ENCODE peak calls at places on chromosomes 1 and 21, in four cellular contexts. X is psoas muscle, U is IMR-90, Y is kidney epithelial cell. G is an unnamed sample.

GRCh38 chr1:193115629-193116227 is 6.1 kb upstream of the CDC73 start:
- DNase-seq in X (no peak), U (peak; percentile 100), Y (peak; percentile 100), G (peak; percentile 99)

GRCh38 chr1:92784051-92784638 is 763 bp downstream of the EVI5 start:
- DNase-seq in X (peak; percentile 71), U (peak; percentile 61), Y (peak; percentile 34), G (peak; percentile 87)

GRCh38 chr1:180953291-180953747 is 40.6 kb downstream of the KIAA1614 start:
- DNase-seq in Y (no peak), U (no peak), X (peak; percentile 79), G (peak; percentile 76)

GRCh38 chr1:23592209-23592905 is 33.1 kb upstream of the ID3 start:
- DNase-seq in U (no peak), Y (no peak), X (no peak), G (peak; percentile 87)

GRCh38 chr1:60055336-60055735 is 18.2 kb downstream of the C1orf87 start:
- DNase-seq in U (peak; percentile 1), Y (no peak), X (no peak), G (peak; percentile 49)

GRCh38 chr1:27052527-27052926 is 39.9 kb upstream of the TENT5B start:
- DNase-seq in Y (no peak), U (no peak), X (no peak), G (no peak)

GRCh38 chr1:27135920-27136551 is 18.9 kb downstream of the SLC9A1 start:
- DNase-seq in X (no peak), Y (no peak), U (peak; percentile 42), G (no peak)

GRCh38 chr21:44732956-44733355 is 21.6 kb upstream of the TSPEAR start:
- DNase-seq in U (no peak), Y (no peak), X (no peak), G (no peak)

GRCh38 chr1:6181347-6181770 is 1.2 kb upstream of the CHD5 start:
- DNase-seq in Y (no peak), U (no peak), X (no peak), G (no peak)

GRCh38 chr21:29187939-29188338 is 57.5 kb downstream of the MAP3K7CL start:
- DNase-seq in U (peak; percentile 96), X (peak; percentile 72), Y (no peak), G (peak; percentile 95)

GRCh38 chr1:61120307-61120840 is 38.0 kb downstream of the NFIA start:
- DNase-seq in Y (no peak), X (no peak), U (no peak), G (no peak)

GRCh38 chr1:89310505-89310904 is 37.8 kb upstream of the GBP5 start:
- DNase-seq in U (peak; percentile 5), Y (peak; percentile 4), X (no peak), G (peak; percentile 39)

GRCh38 chr1:88892146-88892877 is 945 bp upstream of the GTF2B start:
- DNase-seq in Y (no peak), X (no peak), U (peak; percentile 56), G (no peak)

GRCh38 chr1:20883766-20884165 is 96.7 kb upstream of the HP1BP3 start:
- DNase-seq in X (no peak), Y (no peak), U (peak; percentile 36), G (peak; percentile 85)

GRCh38 chr21:25330266-25330665 is 277.0 kb downstream of the MRPL39 start:
- DNase-seq in U (peak; percentile 61), X (no peak), Y (no peak), G (no peak)

GRCh38 chr1:173393655-173393993 is 83.5 kb upstream of the PRDX6 start:
- DNase-seq in Y (no peak), U (peak; percentile 78), X (no peak), G (no peak)

GRCh38 chr1:197811769-197812168 is 36.5 kb upstream of the DENND1B start:
- DNase-seq in X (no peak), Y (no peak), U (peak; percentile 28), G (peak; percentile 13)

GRCh38 chr21:42534361-42534900 is 20.8 kb downstream of the SLC37A1 start:
- DNase-seq in U (no peak), Y (no peak), X (peak; percentile 72), G (no peak)

GRCh38 chr1:245262876-245263625 is 108.3 kb downstream of the KIF26B start:
- DNase-seq in Y (no peak), U (no peak), X (no peak), G (peak; percentile 32)

GRCh38 chr21:31991356-31992331 is 118.8 kb downstream of the HUNK start:
- DNase-seq in X (no peak), U (no peak), Y (no peak), G (no peak)

GRCh38 chr1:180927348-180927747 is 14.7 kb downstream of the KIAA1614 start:
- DNase-seq in Y (no peak), X (no peak), U (no peak), G (no peak)

GRCh38 chr1:42876009-42876408 is 29.6 kb downstream of the ZNF691 start:
- DNase-seq in U (no peak), Y (no peak), X (no peak), G (no peak)

GRCh38 chr1:68363346-68363745 is 86.4 kb downstream of the RPE65 start:
- DNase-seq in U (no peak), X (no peak), Y (no peak), G (peak; percentile 88)

GRCh38 chr1:907611-908451 is 15.9 kb upstream of the SAMD11 start:
- DNase-seq in U (no peak), X (peak; percentile 43), Y (no peak), G (no peak)

GRCh38 chr1:105362438-105362837 is 1612.7 kb downstream of the AMY1C start:
- DNase-seq in U (no peak), Y (no peak), X (no peak), G (no peak)

GRCh38 chr21:34582506-34583150 is 32.3 kb downstream of the RCAN1 start:
- DNase-seq in U (peak; percentile 65), X (no peak), Y (no peak), G (peak; percentile 86)

GRCh38 chr1:29084196-29084521 is 39.5 kb downstream of the TMEM200B start:
- DNase-seq in X (no peak), Y (no peak), U (no peak), G (no peak)

GRCh38 chr1:233326995-233327937 is at the start of gene MAP3K21:
- DNase-seq in Y (peak; percentile 56), U (no peak), X (peak; percentile 83), G (peak; percentile 85)

GRCh38 chr1:10723317-10723716 is 73.1 kb downstream of the CASZ1 start:
- DNase-seq in U (no peak), X (no peak), Y (no peak), G (no peak)

GRCh38 chr21:23601549-23601948 is 2005.7 kb downstream of the MRPL39 start:
- DNase-seq in X (no peak), Y (no peak), U (no peak), G (no peak)

GRCh38 chr1:63004868-63005267 is 220.9 kb downstream of the ATG4C start:
- DNase-seq in X (no peak), Y (no peak), U (no peak), G (peak; percentile 8)

GRCh38 chr21:31252611-31253010 is 91.5 kb downstream of the TIAM1 start:
- DNase-seq in Y (no peak), X (no peak), U (no peak), G (no peak)

GRCh38 chr1:91751281-91751680 is 134.7 kb downstream of the TGFBR3 start:
- DNase-seq in U (peak; percentile 51), X (peak; percentile 65), Y (no peak), G (no peak)

GRCh38 chr1:2104621-2105427 is 54.6 kb downstream of the PRKCZ start:
- DNase-seq in X (no peak), Y (no peak), U (peak; percentile 30), G (no peak)
- TF ChIP-seq CTCF in X (no peak), Y (peak; percentile 35), U (no peak), G (no peak)

DNA sequence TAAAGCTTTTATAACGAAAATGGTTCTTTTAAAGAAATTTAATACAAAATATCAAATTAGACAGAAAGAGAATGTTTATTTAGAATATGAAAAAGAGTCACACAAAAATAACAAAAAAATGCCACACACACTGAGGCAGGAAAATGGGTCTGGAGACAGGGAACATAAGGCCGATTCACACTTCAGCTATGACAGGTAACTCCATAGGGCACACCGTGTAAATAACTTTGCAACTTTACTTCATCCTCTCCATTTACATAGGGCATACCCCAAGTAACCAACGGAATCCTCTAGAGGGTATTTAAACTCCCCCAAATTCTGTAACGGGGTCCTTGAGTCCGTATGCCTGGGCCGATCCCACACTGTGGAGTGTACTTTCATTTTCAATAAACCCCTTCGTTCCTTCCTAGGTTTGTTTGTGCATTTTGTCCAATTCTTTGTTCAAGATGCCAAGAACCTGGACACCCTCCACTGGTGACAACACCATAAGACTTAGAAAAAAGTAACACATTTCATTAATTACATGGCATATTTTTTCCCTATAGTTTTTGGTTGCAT is 23.1 kb upstream of the PTGS2 start:
- DNase-seq in X (no peak), Y (no peak), U (no peak), G (no peak)
- H3K4me3 ChIP-seq in X (no peak overlapping the region), Y (no peak overlapping the region), U (no peak overlapping the region), G (no peak overlapping the region)

GRCh38 chr1:94823116-94823515 is 3.0 kb downstream of the SLC44A3 start:
- DNase-seq in Y (no peak), U (no peak), X (no peak), G (peak; percentile 67)

GRCh38 chr1:94819945-94820746 is at the start of gene SLC44A3:
- DNase-seq in X (peak; percentile 59), Y (no peak), U (peak; percentile 24), G (no peak)

GRCh38 chr1:94821636-94822305 is 1.6 kb downstream of the SLC44A3 start:
- DNase-seq in Y (peak; percentile 45), X (no peak), U (no peak), G (no peak)

GRCh38 chr1:94819584-94819944 is 593 bp upstream of the SLC44A3 start:
- DNase-seq in X (no peak), U (no peak), Y (no peak), G (no peak)

GRCh38 chr1:94820918-94821317 is 761 bp downstream of the SLC44A3 start:
- DNase-seq in X (no peak), Y (no peak), U (no peak), G (no peak)
- H3K27me3 ChIP-seq in X (peaks cover 44% of the 10 kb centered on the region), Y (no peaks in the 10 kb centered on the region), U (peaks cover 21% of the 10 kb centered on the region), G (no peaks in the 10 kb centered on the region)

GRCh38 chr1:41423511-41424191 is 60.8 kb downstream of the EDN2 start:
- DNase-seq in Y (no peak), X (peak; percentile 93), U (no peak), G (no peak)
- TF ChIP-seq CTCF in Y (peak; percentile 58), X (peak; percentile 54), U (no peak), G (peak; percentile 46)

G was measured in bronchial epithelial cell.